ENCODE peak calls at places on chromosomes 5 and 9, in eight cellular contexts. One of them, this sample, is unnamed.

GRCh38 chr5:88745093-88745696 is 137.8 kb downstream of the MEF2C start:
- DNase-seq in fibroblast of mammary gland: no peak
- DNase-seq in pancreas: no peak
- DNase-seq in right lobe of liver: no peak
- DNase-seq in Caco-2: no peak
- DNase-seq in OCI-LY7: no peak
- DNase-seq in cardiac fibroblast: peak; percentile 25
- DNase-seq in breast epithelium: no peak
- DNase-seq in this sample: no peak

GRCh38 chr5:176162206-176162605 is 76.0 kb upstream of the SIMC1 start:
- DNase-seq in pancreas: no peak
- DNase-seq in OCI-LY7: no peak
- DNase-seq in breast epithelium: no peak
- DNase-seq in cardiac fibroblast: no peak
- DNase-seq in fibroblast of mammary gland: no peak
- DNase-seq in right lobe of liver: no peak
- DNase-seq in Caco-2: no peak
- DNase-seq in this sample: peak; percentile 58

GRCh38 chr5:135999396-136000139 is 29.2 kb upstream of the TGFBI start:
- DNase-seq in right lobe of liver: no peak
- DNase-seq in Caco-2: no peak
- DNase-seq in cardiac fibroblast: peak; percentile 88
- DNase-seq in pancreas: no peak
- DNase-seq in OCI-LY7: no peak
- DNase-seq in breast epithelium: no peak
- DNase-seq in fibroblast of mammary gland: peak; percentile 88
- DNase-seq in this sample: peak; percentile 69

GRCh38 chr9:77899679-77900354 is 131.8 kb downstream of the GNAQ start:
- DNase-seq in cardiac fibroblast: peak; percentile 66
- DNase-seq in OCI-LY7: no peak
- DNase-seq in fibroblast of mammary gland: peak; percentile 74
- DNase-seq in Caco-2: no peak
- DNase-seq in pancreas: no peak
- DNase-seq in breast epithelium: no peak
- DNase-seq in right lobe of liver: no peak
- DNase-seq in this sample: peak; percentile 62

GRCh38 chr5:91272858-91273257 is 110.3 kb downstream of the ARRDC3 start:
- DNase-seq in breast epithelium: no peak
- DNase-seq in fibroblast of mammary gland: no peak
- DNase-seq in pancreas: no peak
- DNase-seq in OCI-LY7: no peak
- DNase-seq in right lobe of liver: no peak
- DNase-seq in Caco-2: no peak
- DNase-seq in cardiac fibroblast: peak; percentile 42
- DNase-seq in this sample: peak; percentile 19

GRCh38 chr5:59562756-59563389 is 330.7 kb downstream of the PDE4D start:
- DNase-seq in pancreas: no peak
- DNase-seq in fibroblast of mammary gland: peak; percentile 23
- DNase-seq in OCI-LY7: peak; percentile 82
- DNase-seq in right lobe of liver: peak; percentile 56
- DNase-seq in Caco-2: peak; percentile 44
- DNase-seq in breast epithelium: no peak
- DNase-seq in cardiac fibroblast: peak; percentile 54
- DNase-seq in this sample: no peak

GRCh38 chr5:90932052-90932699 is 373.6 kb downstream of the ADGRV1 start:
- DNase-seq in Caco-2: peak; percentile 54
- DNase-seq in breast epithelium: no peak
- DNase-seq in OCI-LY7: peak; percentile 22
- DNase-seq in pancreas: peak; percentile 34
- DNase-seq in right lobe of liver: no peak
- DNase-seq in fibroblast of mammary gland: peak; percentile 69
- DNase-seq in cardiac fibroblast: peak; percentile 86
- DNase-seq in this sample: peak; percentile 76

GRCh38 chr9:135221576-135221950 is 134.1 kb downstream of the OLFM1 start:
- DNase-seq in Caco-2: no peak
- DNase-seq in cardiac fibroblast: no peak
- DNase-seq in pancreas: peak; percentile 10
- DNase-seq in breast epithelium: no peak
- DNase-seq in OCI-LY7: no peak
- DNase-seq in right lobe of liver: no peak
- DNase-seq in fibroblast of mammary gland: no peak
- DNase-seq in this sample: no peak

GRCh38 chr5:53478411-53479044 is 1.9 kb upstream of the FST start:
- DNase-seq in breast epithelium: no peak
- DNase-seq in Caco-2: no peak
- DNase-seq in fibroblast of mammary gland: peak; percentile 68
- DNase-seq in cardiac fibroblast: peak; percentile 72
- DNase-seq in pancreas: peak; percentile 26
- DNase-seq in right lobe of liver: peak; percentile 58
- DNase-seq in OCI-LY7: peak; percentile 40
- DNase-seq in this sample: peak; percentile 69

GRCh38 chr9:85041737-85042136 is 372.2 kb downstream of the NTRK2 start:
- DNase-seq in Caco-2: no peak
- DNase-seq in fibroblast of mammary gland: no peak
- DNase-seq in pancreas: no peak
- DNase-seq in breast epithelium: no peak
- DNase-seq in right lobe of liver: no peak
- DNase-seq in cardiac fibroblast: no peak
- DNase-seq in OCI-LY7: no peak
- DNase-seq in this sample: no peak

GRCh38 chr5:67267522-67268232 is 71.1 kb upstream of the CD180 start:
- DNase-seq in OCI-LY7: no peak
- DNase-seq in pancreas: no peak
- DNase-seq in fibroblast of mammary gland: no peak
- DNase-seq in cardiac fibroblast: no peak
- DNase-seq in breast epithelium: no peak
- DNase-seq in Caco-2: no peak
- DNase-seq in right lobe of liver: no peak
- DNase-seq in this sample: no peak

GRCh38 chr5:114780290-114780689 is 389.4 kb downstream of the TRIM36 start:
- DNase-seq in breast epithelium: no peak
- DNase-seq in pancreas: no peak
- DNase-seq in Caco-2: no peak
- DNase-seq in cardiac fibroblast: no peak
- DNase-seq in right lobe of liver: no peak
- DNase-seq in fibroblast of mammary gland: no peak
- DNase-seq in OCI-LY7: no peak
- DNase-seq in this sample: no peak

GRCh38 chr5:114782217-114782616 is 387.5 kb downstream of the TRIM36 start:
- DNase-seq in breast epithelium: no peak
- DNase-seq in pancreas: no peak
- DNase-seq in cardiac fibroblast: no peak
- DNase-seq in right lobe of liver: no peak
- DNase-seq in Caco-2: no peak
- DNase-seq in fibroblast of mammary gland: no peak
- DNase-seq in OCI-LY7: no peak
- DNase-seq in this sample: no peak

GRCh38 chr5:114782869-114783268 is 386.8 kb downstream of the TRIM36 start:
- DNase-seq in breast epithelium: no peak
- DNase-seq in fibroblast of mammary gland: peak; percentile 21
- DNase-seq in OCI-LY7: no peak
- DNase-seq in right lobe of liver: no peak
- DNase-seq in cardiac fibroblast: no peak
- DNase-seq in Caco-2: no peak
- DNase-seq in pancreas: no peak
- DNase-seq in this sample: no peak
- TF ChIP-seq CTCF in breast epithelium: no peak
- TF ChIP-seq CTCF in fibroblast of mammary gland: no peak
- TF ChIP-seq CTCF in OCI-LY7: no peak
- TF ChIP-seq CTCF in right lobe of liver: no peak
- TF ChIP-seq CTCF in cardiac fibroblast: no peak
- TF ChIP-seq CTCF in Caco-2: no peak
- TF ChIP-seq CTCF in pancreas: no peak
- TF ChIP-seq CTCF in this sample: no peak

DNA sequence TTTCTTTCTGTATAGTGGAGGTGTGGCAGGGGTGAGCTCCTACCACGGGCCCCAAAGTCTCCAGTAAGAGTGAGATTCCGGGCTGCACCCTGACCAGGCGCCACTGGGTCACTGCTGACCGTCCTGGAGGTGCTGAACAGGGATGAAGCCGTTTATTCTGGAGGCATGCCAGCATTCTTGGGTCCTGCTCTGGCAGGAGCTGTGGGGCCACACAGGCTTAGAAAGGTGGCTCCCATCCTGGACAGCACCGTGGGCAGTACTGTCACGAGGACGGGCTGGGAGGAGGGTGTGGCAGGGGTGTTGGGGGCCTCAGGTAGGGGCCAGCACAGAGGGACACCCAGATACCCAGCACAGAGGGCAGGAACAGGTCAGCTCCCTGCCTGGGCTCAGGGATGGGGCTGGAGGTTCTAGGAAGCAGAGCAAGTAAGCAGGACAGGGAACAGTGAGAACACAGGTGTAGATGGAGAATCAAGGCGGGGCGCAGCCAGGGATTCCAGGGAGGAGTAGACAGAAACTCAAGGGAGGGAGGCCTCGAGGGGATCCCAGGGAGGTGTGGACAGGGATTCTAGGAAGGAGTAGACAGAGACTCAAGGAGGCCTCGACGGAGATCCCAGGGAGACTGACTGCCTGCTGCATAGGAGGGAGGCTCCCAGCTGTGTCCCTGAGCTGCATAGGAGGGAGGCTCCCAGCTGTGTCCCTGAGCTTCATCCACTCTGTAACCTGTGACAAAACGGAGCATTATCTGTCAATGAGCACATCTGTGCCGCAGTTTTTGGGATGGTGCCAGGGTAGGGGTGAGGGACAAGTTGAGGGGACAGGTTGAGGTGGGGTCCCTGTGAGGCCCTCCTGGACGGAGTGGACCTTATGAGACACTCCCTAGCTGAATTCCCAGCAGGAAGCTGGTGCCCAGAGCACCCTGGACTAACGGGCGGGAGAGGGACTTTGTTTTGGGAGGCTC is 1.1 kb upstream of the PLEKHG4B start:
- DNase-seq in breast epithelium: no peak
- DNase-seq in cardiac fibroblast: peak; percentile 15
- DNase-seq in fibroblast of mammary gland: peak; percentile 6
- DNase-seq in OCI-LY7: no peak
- DNase-seq in Caco-2: peak; percentile 68
- DNase-seq in right lobe of liver: no peak
- DNase-seq in pancreas: no peak
- DNase-seq in this sample: no peak
- H3K4me3 ChIP-seq in breast epithelium: peak overlapping the region; percentile 66
- H3K4me3 ChIP-seq in cardiac fibroblast: no peak overlapping the region
- H3K4me3 ChIP-seq in fibroblast of mammary gland: no peak overlapping the region
- H3K4me3 ChIP-seq in OCI-LY7: no peak overlapping the region
- H3K4me3 ChIP-seq in Caco-2: peak overlapping the region; percentile 47
- H3K4me3 ChIP-seq in right lobe of liver: no peak overlapping the region
- H3K4me3 ChIP-seq in pancreas: no peak overlapping the region
- H3K4me3 ChIP-seq in this sample: no peak overlapping the region

DNA sequence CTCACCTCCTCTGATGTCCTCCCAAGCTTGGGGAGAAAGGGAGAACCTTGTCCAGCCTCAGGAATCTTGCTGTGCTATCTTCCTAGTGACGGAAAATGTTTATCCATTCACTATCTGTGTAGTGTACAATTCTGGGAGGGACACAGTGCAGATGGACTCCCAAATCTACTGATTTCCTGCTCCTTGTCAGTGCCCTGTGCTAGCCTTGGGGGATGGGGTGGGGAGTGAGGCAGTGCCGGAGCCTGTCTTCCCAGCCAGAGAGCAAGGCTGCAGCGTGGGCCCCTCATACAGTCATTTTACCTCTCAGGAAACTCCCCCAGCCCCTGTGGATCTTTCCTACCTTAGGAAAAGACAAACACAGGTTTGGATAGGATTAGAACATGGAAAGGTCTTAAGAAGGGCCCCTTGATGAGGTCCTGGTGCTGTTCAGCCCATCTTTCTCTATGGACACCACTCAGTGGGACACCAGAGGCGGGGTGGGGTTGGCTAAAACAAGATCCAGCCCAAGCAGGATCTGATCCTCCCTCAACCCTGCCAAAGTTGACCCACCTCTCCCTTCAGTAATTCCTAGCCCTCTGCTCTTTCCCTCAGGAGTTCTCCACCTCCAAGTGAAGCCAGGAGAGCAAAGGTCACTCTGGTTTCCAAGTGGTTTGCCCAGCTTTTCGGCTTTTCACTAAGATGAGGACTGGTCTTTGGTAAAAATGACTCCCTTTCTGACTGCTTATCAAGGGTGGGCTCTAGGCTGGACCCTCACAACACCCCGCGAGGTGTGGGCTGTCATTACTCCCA is 3.4 kb downstream of the DOLK start:
- DNase-seq in breast epithelium: no peak
- DNase-seq in pancreas: no peak
- DNase-seq in fibroblast of mammary gland: no peak
- DNase-seq in Caco-2: peak; percentile 47
- DNase-seq in OCI-LY7: no peak
- DNase-seq in cardiac fibroblast: no peak
- DNase-seq in right lobe of liver: no peak
- DNase-seq in this sample: no peak
- TF ChIP-seq CTCF in breast epithelium: no peak
- TF ChIP-seq CTCF in pancreas: no peak
- TF ChIP-seq CTCF in fibroblast of mammary gland: no peak
- TF ChIP-seq CTCF in Caco-2: no peak
- TF ChIP-seq CTCF in OCI-LY7: no peak
- TF ChIP-seq CTCF in cardiac fibroblast: no peak
- TF ChIP-seq CTCF in right lobe of liver: no peak
- TF ChIP-seq CTCF in this sample: no peak

GRCh38 chr9:91063471-91063870 is 261.9 kb downstream of the SYK start:
- DNase-seq in right lobe of liver: no peak
- DNase-seq in breast epithelium: no peak
- DNase-seq in cardiac fibroblast: no peak
- DNase-seq in Caco-2: no peak
- DNase-seq in pancreas: no peak
- DNase-seq in OCI-LY7: no peak
- DNase-seq in fibroblast of mammary gland: no peak
- DNase-seq in this sample: no peak

GRCh38 chr9:91060520-91061343 is 259.1 kb downstream of the SYK start:
- DNase-seq in right lobe of liver: no peak
- DNase-seq in OCI-LY7: no peak
- DNase-seq in cardiac fibroblast: peak; percentile 99
- DNase-seq in pancreas: no peak
- DNase-seq in Caco-2: no peak
- DNase-seq in breast epithelium: no peak
- DNase-seq in fibroblast of mammary gland: peak; percentile 99
- DNase-seq in this sample: peak; percentile 99

GRCh38 chr9:91065231-91066041 is 263.8 kb downstream of the SYK start:
- DNase-seq in cardiac fibroblast: no peak
- DNase-seq in fibroblast of mammary gland: no peak
- DNase-seq in OCI-LY7: no peak
- DNase-seq in Caco-2: no peak
- DNase-seq in breast epithelium: no peak
- DNase-seq in right lobe of liver: no peak
- DNase-seq in pancreas: no peak
- DNase-seq in this sample: no peak

GRCh38 chr9:91059713-91060112 is 258.1 kb downstream of the SYK start:
- DNase-seq in OCI-LY7: no peak
- DNase-seq in cardiac fibroblast: peak; percentile 44
- DNase-seq in Caco-2: no peak
- DNase-seq in breast epithelium: no peak
- DNase-seq in pancreas: no peak
- DNase-seq in fibroblast of mammary gland: peak; percentile 47
- DNase-seq in right lobe of liver: no peak
- DNase-seq in this sample: no peak

DNA sequence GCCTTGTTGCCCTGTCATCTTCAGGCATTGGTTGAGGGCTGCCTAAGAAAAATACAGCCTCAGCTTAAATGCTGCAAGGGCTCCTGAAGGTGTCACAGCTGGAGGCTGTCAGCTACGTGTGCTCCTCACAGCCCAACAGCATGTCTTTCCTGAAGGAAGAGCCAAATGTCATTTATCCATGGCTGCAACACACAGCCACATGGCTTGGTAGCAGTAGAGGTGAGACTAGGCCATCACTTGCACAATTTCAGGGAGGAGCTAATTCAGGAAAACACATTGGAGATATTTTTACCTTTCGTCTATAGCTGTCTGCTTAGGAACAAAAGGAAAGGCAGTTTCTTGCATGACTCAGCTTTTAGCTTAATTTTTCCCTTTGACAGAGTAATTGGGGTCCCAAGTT is 260.7 kb downstream of the SYK start:
- DNase-seq in breast epithelium: no peak
- DNase-seq in fibroblast of mammary gland: no peak
- DNase-seq in Caco-2: no peak
- DNase-seq in OCI-LY7: no peak
- DNase-seq in cardiac fibroblast: no peak
- DNase-seq in right lobe of liver: no peak
- DNase-seq in pancreas: no peak
- DNase-seq in this sample: no peak
- H3K4me3 ChIP-seq in breast epithelium: no peak overlapping the region
- H3K4me3 ChIP-seq in fibroblast of mammary gland: no peak overlapping the region
- H3K4me3 ChIP-seq in Caco-2: no peak overlapping the region
- H3K4me3 ChIP-seq in OCI-LY7: no peak overlapping the region
- H3K4me3 ChIP-seq in cardiac fibroblast: no peak overlapping the region
- H3K4me3 ChIP-seq in right lobe of liver: no peak overlapping the region
- H3K4me3 ChIP-seq in pancreas: no peak overlapping the region
- H3K4me3 ChIP-seq in this sample: no peak overlapping the region

This sample was measured in fibroblast of the aortic adventitia.